ENCODE peak calls at places on chromosomes 5 and 9, in seven cellular contexts. D, O, I, X, V, J and H are unnamed samples. For H3K36me3, the result is how much of the 10 kb centered on the place peaks cover.

GRCh38 chr5:172544371-172545120 is 90.2 kb upstream of the SH3PXD2B start:
- DNase-seq in I (no peak), J (no peak), O (no peak), D (no peak), V (no peak), X (peak), H (no peak)

GRCh38 chr5:173053041-173053440 is 3.1 kb upstream of the CREBRF start:
- DNase-seq in X (no peak), D (no peak), V (no peak), I (no peak), J (no peak), O (no peak), H (no peak)

GRCh38 chr9:116174347-116174746 is 20.8 kb downstream of the PAPPA start:
- DNase-seq in D (no peak), J (no peak), X (no peak), O (peak), I (no peak), V (no peak), H (no peak)

GRCh38 chr5:6291961-6292360 is 86.4 kb downstream of the MED10 start:
- DNase-seq in I (no peak), J (no peak), X (no peak), O (no peak), V (no peak), D (no peak), H (no peak)

GRCh38 chr9:104983491-104983890 is 55.5 kb upstream of the ABCA1 start:
- DNase-seq in D (no peak), V (no peak), X (no peak), O (no peak), J (no peak), I (no peak), H (no peak)

GRCh38 chr9:124758061-124758460 is 13.1 kb downstream of the NR6A1 start:
- DNase-seq in V (no peak), D (no peak), J (no peak), O (peak), X (no peak), I (no peak), H (no peak)

GRCh38 chr9:91063471-91063870 is 261.9 kb downstream of the SYK start:
- DNase-seq in O (no peak), X (no peak), J (no peak), V (no peak), D (no peak), I (no peak), H (no peak)

GRCh38 chr9:5450360-5451051 is at the start of gene CD274:
- DNase-seq in I (peak), O (peak), X (peak), V (peak), J (peak), D (peak), H (peak)

GRCh38 chr9:90815183-90815943 is 13.7 kb downstream of the SYK start:
- DNase-seq in J (no peak), D (peak), V (no peak), I (no peak), O (peak), X (peak), H (no peak)

GRCh38 chr9:127498298-127498697 is 47.0 kb downstream of the LRSAM1 start:
- DNase-seq in O (no peak), J (no peak), D (no peak), X (no peak), I (no peak), V (no peak), H (no peak)

GRCh38 chr9:133429216-133429613 is 7.0 kb downstream of the ADAMTS13 start:
- DNase-seq in O (no peak), D (no peak), V (no peak), I (no peak), X (no peak), J (no peak), H (no peak)

GRCh38 chr9:21465859-21466518 is 16.1 kb downstream of the IFNE start:
- DNase-seq in J (no peak), D (no peak), O (peak), V (no peak), I (no peak), X (no peak), H (no peak)

GRCh38 chr5:177362871-177363507 is 5.3 kb downstream of the RGS14 start:
- DNase-seq in D (peak), I (no peak), O (peak), J (peak), X (peak), V (peak), H (peak)

GRCh38 chr9:97510797-97511761 is 9.6 kb downstream of the TMOD1 start:
- DNase-seq in X (no peak), J (no peak), O (no peak), D (no peak), I (no peak), V (no peak), H (peak)

GRCh38 chr5:157186309-157187045 is 5.8 kb downstream of the ITK start:
- DNase-seq in X (no peak), J (no peak), O (no peak), I (no peak), D (no peak), V (no peak), H (no peak)

GRCh38 chr9:95085861-95086563 is 231.5 kb downstream of the FANCC start:
- DNase-seq in O (peak), I (no peak), J (peak), D (peak), X (peak), V (no peak), H (no peak)

GRCh38 chr9:18240213-18240612 is 233.7 kb upstream of the ADAMTSL1 start:
- DNase-seq in V (no peak), O (no peak), I (no peak), X (no peak), J (no peak), D (no peak), H (no peak)

GRCh38 chr9:130989891-130990290 is 19.1 kb upstream of the LAMC3 start:
- DNase-seq in I (no peak), X (no peak), D (no peak), O (no peak), J (no peak), V (no peak), H (no peak)

GRCh38 chr5:143664623-143665022 is 147.3 kb upstream of the HMHB1 start:
- DNase-seq in O (no peak), V (no peak), I (no peak), X (no peak), D (no peak), J (no peak), H (no peak)

GRCh38 chr5:83711982-83712601 is 8.6 kb downstream of the HAPLN1 start:
- DNase-seq in I (no peak), X (peak), O (peak), D (peak), V (no peak), J (no peak), H (no peak)

GRCh38 chr9:133703571-133704399 is 34.4 kb downstream of the SARDH start:
- DNase-seq in V (peak), J (no peak), O (no peak), I (no peak), X (no peak), D (no peak), H (no peak)

GRCh38 chr5:72121052-72121451 is 13.8 kb downstream of the MAP1B start:
- DNase-seq in I (no peak), O (no peak), V (no peak), X (no peak), J (no peak), D (no peak), H (no peak)
- H3K36me3 ChIP-seq in I (under half), O (under half), V (under half), X (under half), J (under half), D (under half), H (under half)

GRCh38 chr5:154754460-154755360 is 467 bp upstream of the LARP1 start:
- DNase-seq in X (peak), J (peak), D (peak), I (peak), V (peak), O (peak), H (peak)
- TF ChIP-seq POLR2A in X (peak), J (peak), D (no peak), I (peak), V (peak), O (no peak), H (peak)

GRCh38 chr5:175243441-175243840 is 200.5 kb downstream of the DRD1 start:
- DNase-seq in V (no peak), I (no peak), O (no peak), J (no peak), X (no peak), D (no peak), H (no peak)
- TF ChIP-seq CTCF in V (no peak), I (peak), O (no peak), J (no peak), X (no peak), D (no peak), H (no peak)

GRCh38 chr9:122254761-122255160 is 9.9 kb downstream of the RBM18 start:
- DNase-seq in X (no peak), D (no peak), V (no peak), J (no peak), I (no peak), O (no peak), H (no peak)
- H3K36me3 ChIP-seq in X (half or more), D (under half), V (under half), J (under half), I (under half), O (under half), H (under half)